ENCODE peak calls at places on chromosomes 1 and 21, in seven cellular contexts. B, E, U, C, L, A and N are unnamed samples.

GRCh38 chr1:206760590-206760989 is 10.0 kb upstream of the IL19 start:
- DNase-seq in C (no peak), U (no peak), B (no peak), L (no peak), A (no peak), E (no peak), N (no peak)

GRCh38 chr1:230517786-230518185 is 91.7 kb upstream of the PGBD5 start:
- DNase-seq in U (no peak), C (no peak), A (no peak), B (no peak), L (peak), E (no peak), N (peak)

GRCh38 chr1:234517087-234517802 is 38.3 kb upstream of the TARBP1 start:
- DNase-seq in U (no peak), L (no peak), A (no peak), C (no peak), B (no peak), E (no peak), N (no peak)

GRCh38 chr1:214205053-214205452 is 75.9 kb upstream of the SMYD2 start:
- DNase-seq in L (no peak), E (no peak), A (peak), B (no peak), C (no peak), U (no peak), N (no peak)

GRCh38 chr1:240611228-240611618 is 732 bp downstream of the GREM2 start:
- DNase-seq in C (no peak), U (no peak), L (no peak), A (no peak), E (no peak), B (no peak), N (no peak)

GRCh38 chr1:12495725-12496124 is 122.3 kb downstream of the DHRS3 start:
- DNase-seq in C (no peak), U (no peak), L (no peak), B (no peak), A (no peak), E (no peak), N (peak)

GRCh38 chr1:17594690-17595601 is 55.4 kb downstream of the ARHGEF10L start:
- DNase-seq in E (no peak), U (peak), A (no peak), C (no peak), B (no peak), L (no peak), N (no peak)

GRCh38 chr21:45790427-45790826 is 146.9 kb downstream of the PCBP3 start:
- DNase-seq in U (no peak), E (no peak), C (no peak), A (no peak), L (no peak), B (no peak), N (no peak)

GRCh38 chr1:204091066-204091465 is 18.2 kb downstream of the SOX13 start:
- DNase-seq in C (no peak), L (no peak), U (no peak), A (no peak), B (no peak), E (no peak), N (no peak)

GRCh38 chr1:157044326-157044725 is 1.2 kb downstream of the ARHGEF11 start:
- DNase-seq in B (no peak), E (no peak), L (no peak), A (no peak), U (no peak), C (no peak), N (no peak)

GRCh38 chr1:155182052-155182550 is 8.5 kb downstream of the TRIM46 start:
- DNase-seq in L (no peak), A (no peak), B (no peak), U (no peak), C (no peak), E (no peak), N (no peak)

GRCh38 chr1:186244825-186245224 is 130.2 kb downstream of the TPR start:
- DNase-seq in E (no peak), C (no peak), B (no peak), U (no peak), A (no peak), L (no peak), N (peak)

GRCh38 chr1:178693368-178693767 is 31.7 kb upstream of the RALGPS2 start:
- DNase-seq in C (peak), L (no peak), B (no peak), E (peak), U (no peak), A (no peak), N (no peak)

GRCh38 chr1:115717541-115717940 is 51.0 kb downstream of the CASQ2 start:
- DNase-seq in C (no peak), U (peak), A (peak), E (peak), B (peak), L (peak), N (peak)

GRCh38 chr1:181044449-181044966 is 10.7 kb downstream of the MR1 start:
- DNase-seq in E (no peak), L (no peak), U (no peak), C (no peak), A (no peak), B (no peak), N (no peak)

GRCh38 chr21:31921079-31921478 is 48.3 kb downstream of the HUNK start:
- DNase-seq in A (no peak), L (no peak), B (peak), E (no peak), C (peak), U (peak), N (no peak)